ENCODE peak calls at places on chromosome 3, in ten cellular contexts. E is colonic mucosa; I is uterus; D is lung; H is CD8-positive, alpha-beta memory T cell; C is endodermal cell; O is body of pancreas; Q is psoas muscle; T is cardiac muscle cell; S is lower lobe of right lung. Y is an unnamed sample.

GRCh38 chr3:189430166-189430565 is 201.0 kb upstream of the TP63 start:
- DNase-seq in I (no peak), D (no peak), T (no peak), Q (no peak), H (no peak), C (no peak), S (no peak), O (no peak), E (no peak), Y (no peak)

GRCh38 chr3:176814252-176814651 is 383.0 kb downstream of the TBL1XR1 start:
- DNase-seq in E (peak), T (peak), O (peak), I (no peak), D (no peak), C (peak), Q (peak), H (no peak), S (peak), Y (no peak)

GRCh38 chr3:138946554-138947302 is at the start of the genes FOXL2 and FOXL2NB:
- DNase-seq in D (no peak), E (no peak), H (no peak), I (peak), T (peak), Q (no peak), O (peak), C (peak), S (no peak), Y (no peak)

GRCh38 chr3:147191795-147192385 is 214.5 kb downstream of the ZIC4 start:
- DNase-seq in H (no peak), S (no peak), D (no peak), C (peak), Q (no peak), E (peak), O (peak), T (peak), I (no peak), Y (peak)

GRCh38 chr3:193788189-193788946 is 195.4 kb downstream of the OPA1 start:
- DNase-seq in I (peak), H (no peak), Q (peak), T (peak), O (peak), C (peak), E (peak), D (peak), S (peak), Y (no peak)

GRCh38 chr3:52528596-52529375 is 4.9 kb downstream of the NT5DC2 start:
- DNase-seq in O (no peak), D (no peak), H (no peak), I (peak), C (peak), Q (no peak), T (no peak), E (no peak), S (no peak), Y (no peak)

GRCh38 chr3:111385971-111386495 is 156.0 kb upstream of the CD96 start:
- DNase-seq in O (no peak), T (no peak), E (no peak), H (no peak), D (no peak), I (no peak), S (no peak), C (no peak), Q (no peak), Y (no peak)

GRCh38 chr3:189324538-189325138 is 152.9 kb downstream of the TPRG1 start:
- DNase-seq in O (peak), E (peak), H (peak), S (peak), D (peak), I (no peak), C (no peak), T (peak), Q (no peak), Y (peak)

GRCh38 chr3:187978433-187979011 is 175.4 kb upstream of the LPP start:
- DNase-seq in T (no peak), C (no peak), Q (no peak), D (no peak), O (no peak), S (no peak), H (no peak), I (no peak), E (no peak), Y (no peak)

GRCh38 chr3:121730940-121731687 is 18.4 kb downstream of the GOLGB1 start:
- DNase-seq in E (no peak), C (no peak), O (no peak), T (no peak), Q (no peak), H (no peak), I (no peak), S (no peak), D (no peak), Y (no peak)

GRCh38 chr3:137171834-137172603 is 214.2 kb downstream of the IL20RB start:
- DNase-seq in H (no peak), O (no peak), Q (no peak), E (no peak), T (no peak), D (no peak), S (no peak), C (no peak), I (no peak), Y (no peak)

DNA sequence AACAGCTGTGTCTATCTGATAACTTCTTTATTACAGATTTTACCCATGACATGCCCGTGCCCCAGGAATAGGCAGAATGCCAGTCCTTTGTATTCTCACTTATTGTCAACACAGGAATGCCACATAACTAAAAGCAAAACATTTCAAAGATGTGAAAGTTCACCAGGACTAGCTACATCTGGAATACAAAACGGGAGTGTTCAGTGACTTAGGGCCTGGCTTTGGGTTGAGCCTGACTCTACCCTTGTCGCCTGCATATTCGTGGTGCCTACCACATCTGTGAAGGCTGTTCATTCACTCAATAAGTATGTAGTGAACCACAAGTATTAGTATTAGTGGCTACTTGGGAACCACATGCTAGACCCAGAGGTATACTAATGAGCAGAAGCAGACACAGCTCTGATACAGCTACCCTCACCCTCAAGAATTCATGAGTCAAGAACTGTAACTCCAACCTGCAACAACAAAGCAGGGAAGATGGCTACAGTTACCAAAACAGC is 2.8 kb downstream of the TNFSF10 start:
- DNase-seq in Q (no peak), T (peak), D (no peak), O (no peak), I (no peak), H (no peak), S (no peak), C (no peak), E (peak), Y (peak)
- H3K27ac ChIP-seq in Q (peak), T (no peak), D (peak), O (peak), I (peak), H (no peak), S (peak), C (no peak), E (peak), Y (peak)

GRCh38 chr3:124883766-124884473 is 3.2 kb downstream of the ITGB5 start:
- DNase-seq in O (no peak), I (no peak), T (no peak), E (no peak), C (peak), Q (no peak), H (no peak), D (no peak), S (no peak), Y (no peak)
- H3K27ac ChIP-seq in O (no peak), I (peak), T (no peak), E (no peak), C (no peak), Q (no peak), H (no peak), D (no peak), S (no peak), Y (peak)

DNA sequence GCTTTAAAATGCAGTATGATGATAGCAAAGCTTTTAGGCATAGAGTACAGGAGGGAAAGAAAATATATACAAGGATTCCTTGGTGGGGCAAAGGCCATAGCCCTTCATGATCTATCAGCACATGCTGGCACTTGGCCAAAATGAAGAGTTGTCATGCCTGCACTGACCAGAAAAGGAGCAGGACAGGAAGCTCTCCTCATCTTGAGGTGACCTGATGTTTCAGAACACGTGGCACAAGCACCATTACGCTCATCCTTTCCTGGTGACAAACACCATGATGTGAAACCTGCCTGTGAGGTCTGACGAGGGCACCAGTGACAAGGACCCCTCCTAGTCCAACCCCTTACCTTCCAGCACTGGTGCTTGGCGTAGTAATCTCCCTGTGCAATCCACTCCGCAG is 77.9 kb upstream of the DCLK3 start:
- DNase-seq in Q (no peak), H (no peak), S (no peak), I (no peak), O (no peak), D (no peak), T (no peak), E (no peak), C (no peak), Y (no peak)
- H3K27ac ChIP-seq in Q (no peak), H (no peak), S (no peak), I (no peak), O (no peak), D (no peak), T (no peak), E (no peak), C (no peak), Y (no peak)

DNA sequence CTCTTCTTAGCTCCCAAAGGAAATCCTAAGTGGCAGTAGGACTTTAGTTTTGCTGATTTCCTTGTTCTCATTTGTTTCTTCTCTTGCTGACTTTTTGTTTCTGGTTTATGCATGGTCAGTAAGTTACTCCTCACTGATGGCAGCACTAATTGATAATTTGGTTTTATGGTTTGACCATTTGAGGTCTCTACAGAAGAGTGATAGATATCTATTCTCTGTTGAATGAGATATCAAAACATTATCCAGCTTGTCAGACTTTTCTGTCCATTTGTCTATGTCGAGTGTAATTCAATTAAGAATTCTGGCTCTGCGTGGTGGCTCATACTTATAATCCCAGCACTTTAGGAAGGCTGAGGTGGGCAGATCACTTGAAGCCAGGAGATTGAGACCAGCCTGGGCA is 84.5 kb upstream of the PLXND1 start:
- DNase-seq in S (no peak), I (no peak), H (no peak), D (no peak), T (no peak), O (no peak), E (no peak), Q (no peak), C (no peak), Y (no peak)
- H3K27ac ChIP-seq in S (no peak), I (no peak), H (no peak), D (no peak), T (no peak), O (no peak), E (no peak), Q (peak), C (peak), Y (no peak)

GRCh38 chr3:110178965-110179364 is 841.6 kb upstream of the DPPA4 start:
- DNase-seq in Q (no peak), S (no peak), O (no peak), C (no peak), H (no peak), T (peak), D (no peak), E (no peak), I (no peak), Y (no peak)
- H3K27ac ChIP-seq in Q (no peak), S (no peak), O (no peak), C (no peak), H (no peak), T (no peak), D (no peak), E (no peak), I (no peak), Y (no peak)

GRCh38 chr3:167761302-167761701 is 25.8 kb downstream of the SERPINI1 start:
- DNase-seq in C (no peak), S (no peak), T (no peak), I (no peak), O (no peak), D (no peak), E (no peak), H (no peak), Q (no peak), Y (no peak)
- H3K27ac ChIP-seq in C (no peak), S (no peak), T (no peak), I (no peak), O (no peak), D (no peak), E (no peak), H (no peak), Q (no peak), Y (no peak)